ENCODE peak calls at places on chromosome 21, in ten cellular contexts. J, M, A, X, Q, N, W, E, S and G are unnamed samples.

GRCh38 chr21:16634522-16634914 is 878.3 kb upstream of the CXADR start:
- DNase-seq in J (no peak), M (no peak), A (no peak), X (no peak), Q (no peak), N (no peak), W (no peak), E (no peak), S (no peak), G (no peak)

GRCh38 chr21:29888437-29888836 is 51.4 kb downstream of the GRIK1 start:
- DNase-seq in J (no peak), M (no peak), A (no peak), X (no peak), Q (no peak), N (peak; percentile 2), W (peak; percentile 1), E (no peak), S (no peak), G (no peak)

GRCh38 chr21:45530423-45531113 is 11.7 kb downstream of the SLC19A1 start:
- DNase-seq in J (no peak), M (peak; percentile 71), A (no peak), X (no peak), Q (no peak), N (no peak), W (no peak), E (no peak), S (no peak), G (no peak)

GRCh38 chr21:25506887-25507286 is 100.4 kb downstream of the MRPL39 start:
- DNase-seq in J (no peak), M (no peak), A (no peak), X (no peak), Q (no peak), N (peak; percentile 63), W (peak; percentile 57), E (peak; percentile 91), S (no peak), G (no peak)

GRCh38 chr21:21373969-21374368 is 375.8 kb downstream of the NCAM2 start:
- DNase-seq in J (no peak), M (no peak), A (no peak), X (no peak), Q (no peak), N (no peak), W (peak; percentile 2), E (no peak), S (no peak), G (no peak)

GRCh38 chr21:26449161-26449560 is 123.9 kb downstream of the CYYR1 start:
- DNase-seq in J (no peak), M (no peak), A (no peak), X (no peak), Q (no peak), N (peak; percentile 69), W (peak; percentile 88), E (peak; percentile 43), S (peak; percentile 9), G (no peak)

GRCh38 chr21:35476616-35477395 is 427.7 kb upstream of the RUNX1 start:
- DNase-seq in J (no peak), M (no peak), A (no peak), X (no peak), Q (no peak), N (peak; percentile 74), W (peak; percentile 54), E (peak; percentile 71), S (peak; percentile 84), G (no peak)

GRCh38 chr21:35336534-35336933 is 287.4 kb upstream of the RUNX1 start:
- DNase-seq in J (no peak), M (no peak), A (no peak), X (no peak), Q (no peak), N (no peak), W (peak; percentile 42), E (no peak), S (no peak), G (no peak)

GRCh38 chr21:37797403-37797802 is 118.9 kb downstream of the KCNJ6 start:
- DNase-seq in J (no peak), M (no peak), A (no peak), X (no peak), Q (no peak), N (no peak), W (no peak), E (no peak), S (no peak), G (no peak)

GRCh38 chr21:37803076-37803475 is 113.2 kb downstream of the KCNJ6 start:
- DNase-seq in J (no peak), M (no peak), A (no peak), X (no peak), Q (no peak), N (no peak), W (no peak), E (no peak), S (no peak), G (no peak)

GRCh38 chr21:37799193-37800121 is 116.8 kb downstream of the KCNJ6 start:
- DNase-seq in J (no peak), M (no peak), A (no peak), X (no peak), Q (no peak), N (no peak), W (no peak), E (peak; percentile 16), S (no peak), G (no peak)

GRCh38 chr21:37800122-37800455 is 116.2 kb downstream of the KCNJ6 start:
- DNase-seq in J (no peak), M (no peak), A (no peak), X (no peak), Q (no peak), N (no peak), W (peak; percentile 18), E (no peak), S (peak; percentile 10), G (no peak)

GRCh38 chr21:37800496-37801061 is 115.7 kb downstream of the KCNJ6 start:
- DNase-seq in J (no peak), M (no peak), A (no peak), X (no peak), Q (no peak), N (no peak), W (no peak), E (peak; percentile 25), S (peak; percentile 23), G (no peak)
- H3K4me1 ChIP-seq in J (no peaks in the 10 kb centered on the region), M (no peaks in the 10 kb centered on the region), A (no peaks in the 10 kb centered on the region), X (no peaks in the 10 kb centered on the region), Q (no peaks in the 10 kb centered on the region), N (peaks cover 6% of the 10 kb centered on the region), W (no peaks in the 10 kb centered on the region), E (peaks cover 11% of the 10 kb centered on the region), S (no peaks in the 10 kb centered on the region), G (no peaks in the 10 kb centered on the region)

GRCh38 chr21:43025636-43026180 is 49.9 kb downstream of the CBS start:
- DNase-seq in J (peak; percentile 31), M (peak; percentile 24), A (no peak), X (no peak), Q (no peak), N (peak; percentile 96), W (peak; percentile 56), E (peak; percentile 85), S (no peak), G (no peak)
- H3K27ac ChIP-seq in J (no peak overlapping the region), M (no peak overlapping the region), A (no peak overlapping the region), X (no peak overlapping the region), Q (no peak overlapping the region), N (no peak overlapping the region), W (peak overlapping the region; percentile 23), E (peak overlapping the region; percentile 100), S (no peak overlapping the region), G (no peak overlapping the region)

GRCh38 chr21:41762753-41763152 is 4.1 kb downstream of the RIPK4 start:
- DNase-seq in J (no peak), M (no peak), A (no peak), X (no peak), Q (no peak), N (no peak), W (no peak), E (no peak), S (no peak), G (no peak)

GRCh38 chr21:41760411-41760810 is 6.4 kb downstream of the RIPK4 start:
- DNase-seq in J (no peak), M (peak; percentile 56), A (no peak), X (no peak), Q (no peak), N (no peak), W (no peak), E (no peak), S (no peak), G (no peak)

GRCh38 chr21:41759926-41760325 is 6.9 kb downstream of the RIPK4 start:
- DNase-seq in J (no peak), M (peak; percentile 1), A (no peak), X (no peak), Q (no peak), N (no peak), W (no peak), E (no peak), S (no peak), G (peak; percentile 5)

GRCh38 chr21:41762236-41762635 is 4.6 kb downstream of the RIPK4 start:
- DNase-seq in J (no peak), M (no peak), A (no peak), X (no peak), Q (no peak), N (no peak), W (no peak), E (no peak), S (no peak), G (no peak)

GRCh38 chr21:41761211-41762181 is 5.4 kb downstream of the RIPK4 start:
- DNase-seq in J (no peak), M (peak; percentile 85), A (no peak), X (peak; percentile 75), Q (no peak), N (no peak), W (peak; percentile 35), E (no peak), S (no peak), G (peak; percentile 85)
- H3K4me3 ChIP-seq in J (peak overlapping the region; percentile 67), M (no peak overlapping the region), A (no peak overlapping the region), X (peak overlapping the region; percentile 3), Q (no peak overlapping the region), N (no peak overlapping the region), W (no peak overlapping the region), E (no peak overlapping the region), S (no peak overlapping the region), G (no peak overlapping the region)

GRCh38 chr21:43919283-43919682 is 54.3 kb downstream of the AGPAT3 start:
- DNase-seq in J (no peak), M (no peak), A (no peak), X (no peak), Q (no peak), N (no peak), W (no peak), E (no peak), S (no peak), G (no peak)

GRCh38 chr21:43918385-43918947 is 53.4 kb downstream of the AGPAT3 start:
- DNase-seq in J (no peak), M (peak; percentile 21), A (no peak), X (no peak), Q (no peak), N (no peak), W (no peak), E (no peak), S (no peak), G (no peak)

GRCh38 chr21:43917515-43918384 is 52.7 kb downstream of the AGPAT3 start:
- DNase-seq in J (no peak), M (peak; percentile 62), A (no peak), X (no peak), Q (no peak), N (no peak), W (no peak), E (no peak), S (no peak), G (no peak)

GRCh38 chr21:43916076-43916475 is 51.1 kb downstream of the AGPAT3 start:
- DNase-seq in J (no peak), M (peak; percentile 20), A (no peak), X (no peak), Q (no peak), N (no peak), W (peak; percentile 30), E (no peak), S (no peak), G (no peak)

DNA sequence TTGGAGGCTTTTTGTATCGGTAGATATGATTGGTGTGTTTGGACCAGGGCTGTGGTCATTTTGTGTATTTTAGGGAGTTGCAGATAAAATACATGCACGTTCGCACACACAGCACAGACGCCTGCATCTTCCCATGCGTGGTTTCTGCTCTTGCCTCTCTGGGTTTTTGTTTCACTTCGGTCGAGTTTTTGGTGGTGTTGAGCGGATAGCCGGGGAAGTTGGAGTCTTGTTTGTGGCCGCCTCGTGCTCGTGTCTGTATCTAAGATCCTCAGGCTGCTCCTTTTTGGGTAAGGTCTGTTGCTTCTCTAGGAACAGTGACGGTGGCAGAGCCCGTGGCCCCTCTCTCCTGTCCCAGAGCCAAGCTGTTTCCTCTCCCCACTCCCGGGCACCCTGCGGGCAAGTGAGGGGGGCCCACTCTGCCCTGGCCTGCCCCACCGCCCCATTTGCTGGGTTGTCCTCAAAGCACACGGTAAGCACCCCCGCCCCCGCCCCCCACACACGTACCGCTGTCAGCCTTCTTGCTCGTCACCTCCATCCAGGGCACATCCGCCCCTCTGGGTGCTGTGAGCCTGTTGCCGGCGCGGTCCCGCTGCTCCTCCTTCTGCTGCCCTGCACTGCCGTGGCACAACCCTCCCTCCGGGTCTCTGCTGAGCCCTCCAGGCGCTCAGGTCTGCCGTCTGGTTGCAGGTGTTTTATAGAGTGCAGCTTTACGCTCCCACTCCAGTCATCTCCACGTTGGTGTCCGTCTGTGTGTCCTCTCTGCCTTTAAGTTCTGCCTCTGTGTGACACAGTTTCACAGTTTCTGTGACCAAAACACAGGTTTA is 51.9 kb downstream of the AGPAT3 start:
- DNase-seq in J (no peak), M (peak; percentile 91), A (peak; percentile 74), X (no peak), Q (no peak), N (no peak), W (peak; percentile 54), E (peak; percentile 21), S (no peak), G (no peak)
- H3K4me1 ChIP-seq in J (peaks cover 14% of the 10 kb centered on the region), M (peaks cover 11% of the 10 kb centered on the region), A (peaks cover 25% of the 10 kb centered on the region), X (peaks cover 54% of the 10 kb centered on the region), Q (no peaks in the 10 kb centered on the region), N (no peaks in the 10 kb centered on the region), W (no peaks in the 10 kb centered on the region), E (peaks cover 6% of the 10 kb centered on the region), S (no peaks in the 10 kb centered on the region), G (peaks cover 12% of the 10 kb centered on the region)